ENCODE peak calls at places on chromosome 4, in ten cellular contexts. K, X, M, L, D, A, O, I, N and C are unnamed samples.

GRCh38 chr4:189124149-189124758 is 816.4 kb upstream of the FRG1 start:
- DNase-seq in K (no peak), X (no peak), M (no peak), L (peak; percentile 65), D (no peak), A (no peak), O (no peak), I (peak; percentile 40), N (no peak), C (peak; percentile 79)

GRCh38 chr4:61406677-61407076 is 206.6 kb downstream of the ADGRL3 start:
- DNase-seq in K (no peak), X (no peak), M (no peak), L (no peak), D (no peak), A (no peak), O (no peak), I (no peak), N (no peak), C (no peak)

GRCh38 chr4:1711906-1712215 is 258 bp downstream of the SLBP start:
- DNase-seq in K (peak; percentile 61), X (no peak), M (no peak), L (no peak), D (no peak), A (no peak), O (no peak), I (peak; percentile 80), N (no peak), C (peak; percentile 37)

GRCh38 chr4:40840985-40841571 is 91.3 kb downstream of the NSUN7 start:
- DNase-seq in K (peak; percentile 82), X (peak; percentile 20), M (peak; percentile 37), L (peak; percentile 71), D (peak; percentile 42), A (peak; percentile 83), O (peak; percentile 57), I (peak; percentile 72), N (peak; percentile 76), C (peak; percentile 83)

GRCh38 chr4:52102587-52102986 is 51.5 kb downstream of the SPATA18 start:
- DNase-seq in K (no peak), X (no peak), M (no peak), L (no peak), D (no peak), A (no peak), O (no peak), I (no peak), N (no peak), C (peak; percentile 67)

GRCh38 chr4:185280608-185281007 is 71.2 kb downstream of the SNX25 start:
- DNase-seq in K (no peak), X (no peak), M (no peak), L (no peak), D (no peak), A (no peak), O (no peak), I (no peak), N (no peak), C (no peak)

GRCh38 chr4:58776627-58777026 is 1666.4 kb upstream of the IGFBP7 start:
- DNase-seq in K (no peak), X (no peak), M (no peak), L (peak; percentile 22), D (no peak), A (no peak), O (no peak), I (no peak), N (no peak), C (peak; percentile 3)

GRCh38 chr4:102610476-102610875 is 109.3 kb downstream of the NFKB1 start:
- DNase-seq in K (no peak), X (no peak), M (no peak), L (no peak), D (no peak), A (no peak), O (no peak), I (no peak), N (no peak), C (no peak)